ENCODE peak calls at places on chromosomes 7 and 10, in seven cellular contexts. M, W, S, U, T, G and O are unnamed samples.

GRCh38 chr7:42768037-42768436 is 143.8 kb downstream of the C7orf25 start:
- DNase-seq in M (no peak), W (no peak), S (no peak), U (no peak), T (no peak), G (no peak), O (peak)

GRCh38 chr7:101066141-101066857 is 19.0 kb upstream of the TRIM56 start:
- DNase-seq in M (no peak), W (no peak), S (no peak), U (no peak), T (no peak), G (no peak), O (no peak)

GRCh38 chr10:63286340-63286739 is 153.2 kb downstream of the NRBF2 start:
- DNase-seq in M (peak), W (no peak), S (no peak), U (no peak), T (no peak), G (no peak), O (no peak)

GRCh38 chr10:34139559-34139958 is 675.5 kb downstream of the PARD3 start:
- DNase-seq in M (no peak), W (no peak), S (no peak), U (no peak), T (no peak), G (peak), O (no peak)

GRCh38 chr7:44321796-44322195 is 3.6 kb downstream of the CAMK2B start:
- DNase-seq in M (no peak), W (no peak), S (no peak), U (no peak), T (no peak), G (no peak), O (no peak)

GRCh38 chr7:79055722-79056415 is 397.6 kb downstream of the MAGI2 start:
- DNase-seq in M (no peak), W (no peak), S (no peak), U (no peak), T (no peak), G (no peak), O (peak)

GRCh38 chr10:87723500-87723899 is 63.8 kb downstream of the PAPSS2 start:
- DNase-seq in M (no peak), W (no peak), S (no peak), U (no peak), T (peak), G (no peak), O (no peak)

GRCh38 chr10:69061305-69062161 is 26.4 kb upstream of the SRGN start:
- DNase-seq in M (peak), W (no peak), S (no peak), U (peak), T (peak), G (peak), O (peak)

GRCh38 chr10:71985542-71986250 is 21.5 kb downstream of the CHST3 start:
- DNase-seq in M (no peak), W (no peak), S (no peak), U (no peak), T (no peak), G (peak), O (no peak)

GRCh38 chr7:85030893-85031292 is 156.0 kb downstream of the SEMA3D start:
- DNase-seq in M (peak), W (no peak), S (no peak), U (peak), T (peak), G (peak), O (peak)